ENCODE peak calls at places on chromosomes 11 and 22, in six cellular contexts. One of them, this sample, is unnamed.

GRCh38 chr11:119419834-119420492 is 3.0 kb downstream of the THY1 start:
- DNase-seq in kidney tubule cell: peak; percentile 90
- DNase-seq in NCI-H1105 treated with DMSO at 0.1 percent for 48 hours: no peak
- DNase-seq in posterior cingulate gyrus: peak; percentile 64
- DNase-seq in activated CD8-positive, alpha-beta memory T cell treated with anti-CD3 and anti-CD28 coated beads for 1 hour: no peak
- DNase-seq in heart right ventricle: no peak
- DNase-seq in this sample: no peak

GRCh38 chr11:2891291-2891690 is 5.7 kb upstream of the CDKN1C start:
- DNase-seq in kidney tubule cell: no peak
- DNase-seq in NCI-H1105 treated with DMSO at 0.1 percent for 48 hours: no peak
- DNase-seq in posterior cingulate gyrus: no peak
- DNase-seq in activated CD8-positive, alpha-beta memory T cell treated with anti-CD3 and anti-CD28 coated beads for 1 hour: no peak
- DNase-seq in heart right ventricle: no peak
- DNase-seq in this sample: peak; percentile 33

GRCh38 chr11:12189543-12190235 is 79.3 kb downstream of the MICAL2 start:
- DNase-seq in kidney tubule cell: no peak
- DNase-seq in NCI-H1105 treated with DMSO at 0.1 percent for 48 hours: peak; percentile 93
- DNase-seq in posterior cingulate gyrus: no peak
- DNase-seq in activated CD8-positive, alpha-beta memory T cell treated with anti-CD3 and anti-CD28 coated beads for 1 hour: peak; percentile 11
- DNase-seq in heart right ventricle: no peak
- DNase-seq in this sample: no peak

GRCh38 chr11:11909727-11910126 is 68.0 kb downstream of the USP47 start:
- DNase-seq in kidney tubule cell: peak; percentile 4
- DNase-seq in NCI-H1105 treated with DMSO at 0.1 percent for 48 hours: no peak
- DNase-seq in posterior cingulate gyrus: no peak
- DNase-seq in activated CD8-positive, alpha-beta memory T cell treated with anti-CD3 and anti-CD28 coated beads for 1 hour: no peak
- DNase-seq in heart right ventricle: no peak
- DNase-seq in this sample: no peak

GRCh38 chr11:130427049-130427388 is 1.4 kb downstream of the ADAMTS8 start:
- DNase-seq in kidney tubule cell: no peak
- DNase-seq in NCI-H1105 treated with DMSO at 0.1 percent for 48 hours: no peak
- DNase-seq in posterior cingulate gyrus: peak; percentile 69
- DNase-seq in activated CD8-positive, alpha-beta memory T cell treated with anti-CD3 and anti-CD28 coated beads for 1 hour: no peak
- DNase-seq in heart right ventricle: no peak
- DNase-seq in this sample: no peak

GRCh38 chr11:129766858-129767604 is 48.6 kb upstream of the TMEM45B start:
- DNase-seq in kidney tubule cell: peak; percentile 49
- DNase-seq in NCI-H1105 treated with DMSO at 0.1 percent for 48 hours: peak; percentile 41
- DNase-seq in posterior cingulate gyrus: no peak
- DNase-seq in activated CD8-positive, alpha-beta memory T cell treated with anti-CD3 and anti-CD28 coated beads for 1 hour: no peak
- DNase-seq in heart right ventricle: no peak
- DNase-seq in this sample: peak; percentile 69

GRCh38 chr11:34379081-34379480 is 21.3 kb upstream of the ABTB2 start:
- DNase-seq in kidney tubule cell: peak; percentile 34
- DNase-seq in NCI-H1105 treated with DMSO at 0.1 percent for 48 hours: no peak
- DNase-seq in posterior cingulate gyrus: no peak
- DNase-seq in activated CD8-positive, alpha-beta memory T cell treated with anti-CD3 and anti-CD28 coated beads for 1 hour: no peak
- DNase-seq in heart right ventricle: no peak
- DNase-seq in this sample: no peak

GRCh38 chr11:6850526-6850925 is 5.0 kb downstream of the OR10A5 start:
- DNase-seq in kidney tubule cell: peak; percentile 57
- DNase-seq in NCI-H1105 treated with DMSO at 0.1 percent for 48 hours: no peak
- DNase-seq in posterior cingulate gyrus: no peak
- DNase-seq in activated CD8-positive, alpha-beta memory T cell treated with anti-CD3 and anti-CD28 coated beads for 1 hour: no peak
- DNase-seq in heart right ventricle: no peak
- DNase-seq in this sample: no peak

GRCh38 chr11:26551186-26551801 is 20.8 kb downstream of the MUC15 start:
- DNase-seq in kidney tubule cell: no peak
- DNase-seq in NCI-H1105 treated with DMSO at 0.1 percent for 48 hours: peak; percentile 26
- DNase-seq in posterior cingulate gyrus: no peak
- DNase-seq in activated CD8-positive, alpha-beta memory T cell treated with anti-CD3 and anti-CD28 coated beads for 1 hour: no peak
- DNase-seq in heart right ventricle: no peak
- DNase-seq in this sample: peak; percentile 25

GRCh38 chr22:30226192-30226832 is 20.2 kb downstream of the LIF start:
- DNase-seq in kidney tubule cell: peak; percentile 95
- DNase-seq in NCI-H1105 treated with DMSO at 0.1 percent for 48 hours: no peak
- DNase-seq in posterior cingulate gyrus: no peak
- DNase-seq in activated CD8-positive, alpha-beta memory T cell treated with anti-CD3 and anti-CD28 coated beads for 1 hour: no peak
- DNase-seq in heart right ventricle: no peak
- DNase-seq in this sample: no peak

GRCh38 chr11:132886335-132886734 is 646.0 kb downstream of the OPCML start:
- DNase-seq in kidney tubule cell: peak; percentile 61
- DNase-seq in NCI-H1105 treated with DMSO at 0.1 percent for 48 hours: no peak
- DNase-seq in posterior cingulate gyrus: no peak
- DNase-seq in activated CD8-positive, alpha-beta memory T cell treated with anti-CD3 and anti-CD28 coated beads for 1 hour: no peak
- DNase-seq in heart right ventricle: no peak
- DNase-seq in this sample: no peak

GRCh38 chr22:39690901-39691620 is 120.5 kb downstream of the CACNA1I start:
- DNase-seq in kidney tubule cell: no peak
- DNase-seq in NCI-H1105 treated with DMSO at 0.1 percent for 48 hours: no peak
- DNase-seq in posterior cingulate gyrus: peak; percentile 89
- DNase-seq in activated CD8-positive, alpha-beta memory T cell treated with anti-CD3 and anti-CD28 coated beads for 1 hour: no peak
- DNase-seq in heart right ventricle: no peak
- DNase-seq in this sample: peak; percentile 26

GRCh38 chr11:8016396-8016949 is 29.3 kb downstream of the EIF3F start:
- DNase-seq in kidney tubule cell: no peak
- DNase-seq in NCI-H1105 treated with DMSO at 0.1 percent for 48 hours: no peak
- DNase-seq in posterior cingulate gyrus: no peak
- DNase-seq in activated CD8-positive, alpha-beta memory T cell treated with anti-CD3 and anti-CD28 coated beads for 1 hour: no peak
- DNase-seq in heart right ventricle: no peak
- DNase-seq in this sample: no peak

GRCh38 chr11:22192642-22193347 is at the start of gene ANO5:
- DNase-seq in kidney tubule cell: peak; percentile 74
- DNase-seq in NCI-H1105 treated with DMSO at 0.1 percent for 48 hours: peak; percentile 72
- DNase-seq in posterior cingulate gyrus: peak; percentile 91
- DNase-seq in activated CD8-positive, alpha-beta memory T cell treated with anti-CD3 and anti-CD28 coated beads for 1 hour: no peak
- DNase-seq in heart right ventricle: peak; percentile 78
- DNase-seq in this sample: peak; percentile 90

GRCh38 chr11:115471367-115471766 is 32.8 kb downstream of the CADM1 start:
- DNase-seq in kidney tubule cell: peak; percentile 60
- DNase-seq in NCI-H1105 treated with DMSO at 0.1 percent for 48 hours: no peak
- DNase-seq in posterior cingulate gyrus: no peak
- DNase-seq in activated CD8-positive, alpha-beta memory T cell treated with anti-CD3 and anti-CD28 coated beads for 1 hour: no peak
- DNase-seq in heart right ventricle: no peak
- DNase-seq in this sample: peak; percentile 62

GRCh38 chr11:79220171-79220570 is 220.7 kb downstream of the TENM4 start:
- DNase-seq in kidney tubule cell: no peak
- DNase-seq in NCI-H1105 treated with DMSO at 0.1 percent for 48 hours: no peak
- DNase-seq in posterior cingulate gyrus: no peak
- DNase-seq in activated CD8-positive, alpha-beta memory T cell treated with anti-CD3 and anti-CD28 coated beads for 1 hour: no peak
- DNase-seq in heart right ventricle: no peak
- DNase-seq in this sample: no peak

GRCh38 chr11:45801723-45802315 is 3.1 kb upstream of the SLC35C1 start:
- DNase-seq in kidney tubule cell: peak; percentile 27
- DNase-seq in NCI-H1105 treated with DMSO at 0.1 percent for 48 hours: no peak
- DNase-seq in posterior cingulate gyrus: no peak
- DNase-seq in activated CD8-positive, alpha-beta memory T cell treated with anti-CD3 and anti-CD28 coated beads for 1 hour: no peak
- DNase-seq in heart right ventricle: no peak
- DNase-seq in this sample: peak; percentile 28

GRCh38 chr11:20093775-20094174 is 66.5 kb downstream of the DBX1 start:
- DNase-seq in kidney tubule cell: no peak
- DNase-seq in NCI-H1105 treated with DMSO at 0.1 percent for 48 hours: no peak
- DNase-seq in posterior cingulate gyrus: no peak
- DNase-seq in activated CD8-positive, alpha-beta memory T cell treated with anti-CD3 and anti-CD28 coated beads for 1 hour: no peak
- DNase-seq in heart right ventricle: no peak
- DNase-seq in this sample: no peak

GRCh38 chr11:130773436-130773835 is 142.8 kb downstream of the SNX19 start:
- DNase-seq in kidney tubule cell: no peak
- DNase-seq in NCI-H1105 treated with DMSO at 0.1 percent for 48 hours: no peak
- DNase-seq in posterior cingulate gyrus: no peak
- DNase-seq in activated CD8-positive, alpha-beta memory T cell treated with anti-CD3 and anti-CD28 coated beads for 1 hour: no peak
- DNase-seq in heart right ventricle: no peak
- DNase-seq in this sample: no peak

GRCh38 chr22:28541137-28541536 is 138.5 kb downstream of the TTC28 start:
- DNase-seq in kidney tubule cell: no peak
- DNase-seq in NCI-H1105 treated with DMSO at 0.1 percent for 48 hours: no peak
- DNase-seq in posterior cingulate gyrus: no peak
- DNase-seq in activated CD8-positive, alpha-beta memory T cell treated with anti-CD3 and anti-CD28 coated beads for 1 hour: no peak
- DNase-seq in heart right ventricle: no peak
- DNase-seq in this sample: no peak

GRCh38 chr22:27840436-27840835 is 38.9 kb upstream of the MN1 start:
- DNase-seq in kidney tubule cell: no peak
- DNase-seq in NCI-H1105 treated with DMSO at 0.1 percent for 48 hours: no peak
- DNase-seq in posterior cingulate gyrus: no peak
- DNase-seq in activated CD8-positive, alpha-beta memory T cell treated with anti-CD3 and anti-CD28 coated beads for 1 hour: no peak
- DNase-seq in heart right ventricle: no peak
- DNase-seq in this sample: no peak

GRCh38 chr11:130449996-130450419 is 1.6 kb downstream of the ADAMTS15 start:
- DNase-seq in kidney tubule cell: peak; percentile 60
- DNase-seq in NCI-H1105 treated with DMSO at 0.1 percent for 48 hours: no peak
- DNase-seq in posterior cingulate gyrus: peak; percentile 87
- DNase-seq in activated CD8-positive, alpha-beta memory T cell treated with anti-CD3 and anti-CD28 coated beads for 1 hour: no peak
- DNase-seq in heart right ventricle: peak; percentile 85
- DNase-seq in this sample: no peak

GRCh38 chr11:130721736-130722135 is 194.5 kb downstream of the SNX19 start:
- DNase-seq in kidney tubule cell: peak; percentile 23
- DNase-seq in NCI-H1105 treated with DMSO at 0.1 percent for 48 hours: no peak
- DNase-seq in posterior cingulate gyrus: no peak
- DNase-seq in activated CD8-positive, alpha-beta memory T cell treated with anti-CD3 and anti-CD28 coated beads for 1 hour: no peak
- DNase-seq in heart right ventricle: no peak
- DNase-seq in this sample: no peak

GRCh38 chr22:28424427-28425080 is 255.1 kb downstream of the TTC28 start:
- DNase-seq in kidney tubule cell: peak; percentile 15
- DNase-seq in NCI-H1105 treated with DMSO at 0.1 percent for 48 hours: peak; percentile 39
- DNase-seq in posterior cingulate gyrus: no peak
- DNase-seq in activated CD8-positive, alpha-beta memory T cell treated with anti-CD3 and anti-CD28 coated beads for 1 hour: no peak
- DNase-seq in heart right ventricle: no peak
- DNase-seq in this sample: peak; percentile 87

GRCh38 chr11:67118059-67118766 is 850 bp upstream of the KDM2A start:
- DNase-seq in kidney tubule cell: peak; percentile 38
- DNase-seq in NCI-H1105 treated with DMSO at 0.1 percent for 48 hours: peak; percentile 47
- DNase-seq in posterior cingulate gyrus: no peak
- DNase-seq in activated CD8-positive, alpha-beta memory T cell treated with anti-CD3 and anti-CD28 coated beads for 1 hour: peak; percentile 42
- DNase-seq in heart right ventricle: peak; percentile 36
- DNase-seq in this sample: peak; percentile 79

GRCh38 chr11:118462178-118462577 is 25.9 kb downstream of the KMT2A start:
- DNase-seq in kidney tubule cell: no peak
- DNase-seq in NCI-H1105 treated with DMSO at 0.1 percent for 48 hours: no peak
- DNase-seq in posterior cingulate gyrus: no peak
- DNase-seq in activated CD8-positive, alpha-beta memory T cell treated with anti-CD3 and anti-CD28 coated beads for 1 hour: no peak
- DNase-seq in heart right ventricle: no peak
- DNase-seq in this sample: no peak

GRCh38 chr11:101583180-101584128 is at the start of gene TRPC6:
- DNase-seq in kidney tubule cell: peak; percentile 6
- DNase-seq in NCI-H1105 treated with DMSO at 0.1 percent for 48 hours: no peak
- DNase-seq in posterior cingulate gyrus: peak; percentile 76
- DNase-seq in activated CD8-positive, alpha-beta memory T cell treated with anti-CD3 and anti-CD28 coated beads for 1 hour: no peak
- DNase-seq in heart right ventricle: no peak
- DNase-seq in this sample: peak; percentile 68

GRCh38 chr11:32613500-32614151 is 30.0 kb downstream of the EIF3M start:
- DNase-seq in kidney tubule cell: no peak
- DNase-seq in NCI-H1105 treated with DMSO at 0.1 percent for 48 hours: no peak
- DNase-seq in posterior cingulate gyrus: no peak
- DNase-seq in activated CD8-positive, alpha-beta memory T cell treated with anti-CD3 and anti-CD28 coated beads for 1 hour: no peak
- DNase-seq in heart right ventricle: no peak
- DNase-seq in this sample: peak; percentile 32

GRCh38 chr22:41367680-41368542 is 13.8 kb upstream of the TEF start:
- DNase-seq in kidney tubule cell: peak; percentile 22
- DNase-seq in NCI-H1105 treated with DMSO at 0.1 percent for 48 hours: no peak
- DNase-seq in posterior cingulate gyrus: peak; percentile 87
- DNase-seq in activated CD8-positive, alpha-beta memory T cell treated with anti-CD3 and anti-CD28 coated beads for 1 hour: no peak
- DNase-seq in heart right ventricle: peak; percentile 27
- DNase-seq in this sample: peak; percentile 27

GRCh38 chr11:8807544-8808225 is 103.3 kb upstream of the AKIP1 start:
- DNase-seq in kidney tubule cell: peak; percentile 65
- DNase-seq in NCI-H1105 treated with DMSO at 0.1 percent for 48 hours: no peak
- DNase-seq in posterior cingulate gyrus: peak; percentile 82
- DNase-seq in activated CD8-positive, alpha-beta memory T cell treated with anti-CD3 and anti-CD28 coated beads for 1 hour: no peak
- DNase-seq in heart right ventricle: peak; percentile 46
- DNase-seq in this sample: no peak

GRCh38 chr11:103893366-103893765 is 143.1 kb upstream of the DDI1 start:
- DNase-seq in kidney tubule cell: no peak
- DNase-seq in NCI-H1105 treated with DMSO at 0.1 percent for 48 hours: no peak
- DNase-seq in posterior cingulate gyrus: no peak
- DNase-seq in activated CD8-positive, alpha-beta memory T cell treated with anti-CD3 and anti-CD28 coated beads for 1 hour: no peak
- DNase-seq in heart right ventricle: no peak
- DNase-seq in this sample: no peak

GRCh38 chr11:103491777-103492176 is 382.6 kb downstream of the DYNC2H1 start:
- DNase-seq in kidney tubule cell: no peak
- DNase-seq in NCI-H1105 treated with DMSO at 0.1 percent for 48 hours: no peak
- DNase-seq in posterior cingulate gyrus: no peak
- DNase-seq in activated CD8-positive, alpha-beta memory T cell treated with anti-CD3 and anti-CD28 coated beads for 1 hour: no peak
- DNase-seq in heart right ventricle: no peak
- DNase-seq in this sample: no peak

GRCh38 chr11:94671553-94672366 is 96.4 kb upstream of the AMOTL1 start:
- DNase-seq in kidney tubule cell: peak; percentile 16
- DNase-seq in NCI-H1105 treated with DMSO at 0.1 percent for 48 hours: no peak
- DNase-seq in posterior cingulate gyrus: no peak
- DNase-seq in activated CD8-positive, alpha-beta memory T cell treated with anti-CD3 and anti-CD28 coated beads for 1 hour: no peak
- DNase-seq in heart right ventricle: no peak
- DNase-seq in this sample: no peak

GRCh38 chr11:64250875-64251721 is at the start of gene PLCB3:
- DNase-seq in kidney tubule cell: peak; percentile 65
- DNase-seq in NCI-H1105 treated with DMSO at 0.1 percent for 48 hours: peak; percentile 42
- DNase-seq in posterior cingulate gyrus: peak; percentile 78
- DNase-seq in activated CD8-positive, alpha-beta memory T cell treated with anti-CD3 and anti-CD28 coated beads for 1 hour: peak; percentile 56
- DNase-seq in heart right ventricle: peak; percentile 40
- DNase-seq in this sample: peak; percentile 77

GRCh38 chr22:28112548-28113043 is 193.5 kb upstream of the PITPNB start:
- DNase-seq in kidney tubule cell: peak; percentile 46
- DNase-seq in NCI-H1105 treated with DMSO at 0.1 percent for 48 hours: no peak
- DNase-seq in posterior cingulate gyrus: no peak
- DNase-seq in activated CD8-positive, alpha-beta memory T cell treated with anti-CD3 and anti-CD28 coated beads for 1 hour: no peak
- DNase-seq in heart right ventricle: peak; percentile 51
- DNase-seq in this sample: peak; percentile 13